ENCODE peak calls at places on chromosomes 11 and 22, in four cellular contexts. One of them, this sample, is unnamed.

GRCh38 chr11:72380132-72380503 is 54.2 kb downstream of the CLPB start:
- DNase-seq in HepG2: no peak
- DNase-seq in K562: no peak
- DNase-seq in GM12878: no peak
- DNase-seq in this sample: no peak

GRCh38 chr11:113874096-113874919 is 1.1 kb downstream of the USP28 start:
- DNase-seq in GM12878: no peak
- DNase-seq in K562: peak
- DNase-seq in HepG2: no peak
- DNase-seq in this sample: no peak

GRCh38 chr11:108693852-108694251 is 29.0 kb downstream of the DDX10 start:
- DNase-seq in GM12878: no peak
- DNase-seq in K562: peak
- DNase-seq in HepG2: no peak
- DNase-seq in this sample: no peak

GRCh38 chr11:121236115-121237001 is 56.2 kb upstream of the SC5D start:
- DNase-seq in K562: no peak
- DNase-seq in GM12878: peak
- DNase-seq in HepG2: no peak
- DNase-seq in this sample: no peak

GRCh38 chr11:121452609-121453150 is at the start of gene SORL1-AS1:
- DNase-seq in K562: no peak
- DNase-seq in GM12878: no peak
- DNase-seq in HepG2: no peak
- DNase-seq in this sample: no peak

GRCh38 chr11:27107548-27107947 is 66.9 kb downstream of the BBOX1 start:
- DNase-seq in HepG2: no peak
- DNase-seq in GM12878: no peak
- DNase-seq in K562: no peak
- DNase-seq in this sample: no peak

GRCh38 chr22:45738206-45738605 is 66.6 kb downstream of the ATXN10 start:
- DNase-seq in HepG2: no peak
- DNase-seq in GM12878: no peak
- DNase-seq in K562: no peak
- DNase-seq in this sample: no peak

GRCh38 chr22:18042685-18043084 is 18.3 kb upstream of the MICAL3 start:
- DNase-seq in HepG2: no peak
- DNase-seq in K562: no peak
- DNase-seq in GM12878: no peak
- DNase-seq in this sample: no peak

GRCh38 chr11:69721061-69721460 is 17.2 kb upstream of the FGF19 start:
- DNase-seq in HepG2: no peak
- DNase-seq in K562: no peak
- DNase-seq in GM12878: no peak
- DNase-seq in this sample: no peak

GRCh38 chr11:12543596-12544415 is 130.4 kb upstream of the TEAD1 start:
- DNase-seq in HepG2: no peak
- DNase-seq in GM12878: no peak
- DNase-seq in K562: no peak
- DNase-seq in this sample: no peak

GRCh38 chr22:37624017-37624365 is 15.4 kb downstream of the GGA1 start:
- DNase-seq in GM12878: no peak
- DNase-seq in K562: no peak
- DNase-seq in HepG2: no peak
- DNase-seq in this sample: no peak

GRCh38 chr22:37303821-37304274 is 21.5 kb downstream of the CYTH4 start:
- DNase-seq in K562: peak
- DNase-seq in GM12878: no peak
- DNase-seq in HepG2: peak
- DNase-seq in this sample: no peak

GRCh38 chr22:22194931-22195264 is 49.7 kb upstream of the VPREB1 start:
- DNase-seq in K562: no peak
- DNase-seq in HepG2: no peak
- DNase-seq in GM12878: no peak
- DNase-seq in this sample: no peak

GRCh38 chr11:126157326-126158030 is 54.0 kb downstream of the RPUSD4 start:
- DNase-seq in K562: no peak
- DNase-seq in GM12878: no peak
- DNase-seq in HepG2: no peak
- DNase-seq in this sample: no peak

GRCh38 chr22:28989484-28989883 is 72.1 kb downstream of the C22orf31 start:
- DNase-seq in HepG2: no peak
- DNase-seq in K562: no peak
- DNase-seq in GM12878: no peak
- DNase-seq in this sample: no peak

GRCh38 chr11:108685419-108686161 is 20.7 kb downstream of the DDX10 start:
- DNase-seq in GM12878: no peak
- DNase-seq in K562: no peak
- DNase-seq in HepG2: no peak
- DNase-seq in this sample: no peak

GRCh38 chr11:132683602-132684001 is 848.7 kb downstream of the OPCML start:
- DNase-seq in HepG2: peak
- DNase-seq in K562: no peak
- DNase-seq in GM12878: no peak
- DNase-seq in this sample: no peak

GRCh38 chr11:69351460-69351859 is 57.5 kb downstream of the MYEOV start:
- DNase-seq in GM12878: no peak
- DNase-seq in HepG2: no peak
- DNase-seq in K562: no peak
- DNase-seq in this sample: no peak

GRCh38 chr22:47361247-47361646 is 598.8 kb downstream of the TBC1D22A start:
- DNase-seq in HepG2: no peak
- DNase-seq in K562: no peak
- DNase-seq in GM12878: no peak
- DNase-seq in this sample: no peak

GRCh38 chr11:5626191-5626590 is 1.4 kb downstream of the TRIM34 start:
- DNase-seq in K562: no peak
- DNase-seq in GM12878: no peak
- DNase-seq in HepG2: no peak
- DNase-seq in this sample: no peak

GRCh38 chr22:35538801-35539321 is 1.8 kb upstream of the RASD2 start:
- DNase-seq in HepG2: no peak
- DNase-seq in GM12878: no peak
- DNase-seq in K562: peak
- DNase-seq in this sample: peak

GRCh38 chr11:61826930-61827572 is 1.0 kb upstream of the FADS2 start:
- DNase-seq in K562: no peak
- DNase-seq in HepG2: no peak
- DNase-seq in GM12878: no peak
- DNase-seq in this sample: peak

GRCh38 chr11:112162761-112163669 is 879 bp downstream of the IL18 start:
- DNase-seq in HepG2: peak
- DNase-seq in K562: no peak
- DNase-seq in GM12878: no peak
- DNase-seq in this sample: no peak

GRCh38 chr11:56916609-56917008 is 72.1 kb upstream of the OR5AK2 start:
- DNase-seq in HepG2: no peak
- DNase-seq in K562: no peak
- DNase-seq in GM12878: no peak
- DNase-seq in this sample: no peak
- TF ChIP-seq POLR2AphosphoS5 in HepG2: no peak
- TF ChIP-seq POLR2AphosphoS5 in K562: no peak
- TF ChIP-seq POLR2AphosphoS5 in GM12878: no peak
- TF ChIP-seq POLR2AphosphoS5 in this sample: no peak

GRCh38 chr22:23239429-23239828 is 59.1 kb downstream of the BCR start:
- DNase-seq in GM12878: no peak
- DNase-seq in K562: no peak
- DNase-seq in HepG2: no peak
- DNase-seq in this sample: no peak
- TF ChIP-seq NFIC in GM12878: no peak
- TF ChIP-seq NFIC in K562: no peak
- TF ChIP-seq NFIC in HepG2: no peak
- TF ChIP-seq NFIC in this sample: no peak

GRCh38 chr11:129348813-129349212 is 26.8 kb upstream of the BARX2 start:
- DNase-seq in K562: no peak
- DNase-seq in HepG2: no peak
- DNase-seq in GM12878: no peak
- DNase-seq in this sample: no peak
- H3K9ac ChIP-seq in K562: no peak
- H3K9ac ChIP-seq in HepG2: no peak
- H3K9ac ChIP-seq in GM12878: no peak
- H3K9ac ChIP-seq in this sample: no peak

DNA sequence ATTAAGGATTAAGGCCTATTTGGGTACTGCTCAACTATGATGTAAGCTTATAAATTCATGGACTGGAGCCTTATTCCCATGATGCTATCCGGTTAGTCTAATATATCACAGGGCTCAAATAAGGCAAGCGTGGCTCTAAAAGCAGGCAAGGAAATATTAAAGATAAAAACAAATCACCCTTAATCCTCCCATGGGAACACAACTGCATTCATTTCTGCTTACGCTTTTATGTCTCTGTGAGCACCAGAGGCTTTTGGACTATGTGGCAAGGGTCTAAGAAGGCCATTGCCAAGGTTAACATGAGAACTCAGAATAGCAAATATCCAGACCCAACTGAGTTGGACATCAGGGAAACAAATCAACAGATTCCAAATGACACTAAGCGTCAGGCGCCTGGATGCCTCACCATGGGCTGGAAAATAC is 138.2 kb downstream of the SLC1A2 start:
- DNase-seq in K562: no peak
- DNase-seq in HepG2: no peak
- DNase-seq in GM12878: no peak
- DNase-seq in this sample: no peak
- TF ChIP-seq POLR2AphosphoS5 in K562: no peak
- TF ChIP-seq POLR2AphosphoS5 in HepG2: no peak
- TF ChIP-seq POLR2AphosphoS5 in GM12878: no peak
- TF ChIP-seq POLR2AphosphoS5 in this sample: no peak

DNA sequence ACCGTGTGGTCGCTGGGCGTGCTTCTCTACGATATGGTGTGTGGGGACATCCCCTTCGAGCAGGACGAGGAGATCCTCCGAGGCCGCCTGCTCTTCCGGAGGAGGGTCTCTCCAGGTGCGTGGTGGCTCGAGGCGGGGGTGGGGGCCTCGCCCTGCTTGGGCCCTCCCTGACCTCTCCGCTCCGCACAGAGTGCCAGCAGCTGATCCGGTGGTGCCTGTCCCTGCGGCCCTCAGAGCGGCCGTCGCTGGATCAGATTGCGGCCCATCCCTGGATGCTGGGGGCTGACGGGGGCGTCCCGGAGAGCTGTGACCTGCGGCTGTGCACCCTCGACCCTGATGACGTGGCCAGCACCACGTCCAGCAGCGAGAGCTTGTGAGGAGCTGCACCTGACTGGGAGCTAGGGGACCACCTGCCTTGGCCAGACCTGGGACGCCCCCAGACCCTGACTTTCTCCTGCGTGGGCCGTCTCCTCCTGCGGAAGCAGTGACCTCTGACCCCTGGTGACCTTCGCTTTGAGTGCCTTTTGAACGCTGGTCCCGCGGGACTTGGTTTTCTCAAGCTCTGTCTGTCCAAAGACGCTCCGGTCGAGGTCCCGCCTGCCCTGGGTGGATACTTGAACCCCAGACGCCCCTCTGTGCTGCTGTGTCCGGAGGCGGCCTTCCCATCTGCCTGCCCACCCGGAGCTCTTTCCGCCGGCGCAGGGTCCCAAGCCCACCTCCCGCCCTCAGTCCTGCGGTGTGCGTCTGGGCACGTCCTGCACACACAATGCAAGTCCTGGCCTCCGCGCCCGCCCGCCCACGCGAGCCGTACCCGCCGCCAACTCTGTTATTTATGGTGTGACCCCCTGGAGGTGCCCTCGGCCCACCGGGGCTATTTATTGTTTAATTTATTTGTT is 2.4 kb downstream of the PIM3 start:
- DNase-seq in K562: no peak
- DNase-seq in GM12878: no peak
- DNase-seq in HepG2: no peak
- DNase-seq in this sample: no peak
- TF ChIP-seq NFIC in K562: no peak
- TF ChIP-seq NFIC in GM12878: no peak
- TF ChIP-seq NFIC in HepG2: no peak
- TF ChIP-seq NFIC in this sample: no peak

DNA sequence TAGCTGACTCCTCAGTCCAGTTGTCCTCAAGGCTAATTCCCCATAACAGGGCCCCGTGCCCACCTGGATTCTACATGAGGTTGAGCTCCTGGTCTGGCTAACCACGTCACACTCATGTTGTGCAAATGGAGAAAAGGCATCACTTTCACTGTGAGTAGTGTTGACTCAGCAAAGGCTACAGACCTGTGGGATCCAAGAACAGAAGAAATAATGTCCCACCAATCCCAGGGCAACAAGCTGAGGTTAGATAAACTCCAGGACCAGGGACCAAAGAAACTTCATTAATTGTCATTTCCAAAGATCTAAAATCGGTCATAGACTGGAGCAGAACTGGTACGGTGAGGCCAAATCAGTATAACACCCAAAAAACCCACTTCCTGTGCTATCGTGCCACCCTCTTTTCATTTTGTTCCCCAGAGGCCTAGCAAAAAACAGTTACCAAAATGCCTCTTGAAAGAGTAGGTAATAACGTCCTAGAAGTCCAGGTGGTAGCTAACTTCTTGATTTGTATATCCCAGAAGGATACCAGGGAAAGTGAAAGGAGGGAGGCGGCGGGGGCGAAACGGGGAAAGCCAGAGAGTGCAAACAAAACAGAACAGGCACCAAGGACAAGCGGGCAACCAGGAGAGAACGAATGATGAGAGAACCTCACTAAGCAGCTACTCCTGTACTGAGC is 1.4 kb downstream of the PCSK7 start:
- DNase-seq in HepG2: no peak
- DNase-seq in GM12878: peak
- DNase-seq in K562: no peak
- DNase-seq in this sample: no peak
- H3K9ac ChIP-seq in HepG2: peak
- H3K9ac ChIP-seq in GM12878: peak
- H3K9ac ChIP-seq in K562: peak
- H3K9ac ChIP-seq in this sample: peak